ENCODE peak calls at places on chromosome 13, in four cellular contexts. G is H1, F is GM12878, U is HepG2. X is an unnamed sample.
A peak's percentile ranks its signal among the peaks of the same experiment; 100 is the strongest.

GRCh38 chr13:29429496-29429895 is 166.0 kb downstream of the SLC7A1 start:
- DNase-seq in U (no peak), F (no peak), G (no peak), X (no peak)

GRCh38 chr13:98315466-98315865 is 138.4 kb upstream of the RNF113B start:
- DNase-seq in U (no peak), F (no peak), G (no peak), X (no peak)

GRCh38 chr13:73168226-73168992 is 109.6 kb downstream of the KLF5 start:
- DNase-seq in G (no peak), U (no peak), F (no peak), X (no peak)

GRCh38 chr13:50082426-50083283 is 67.4 kb downstream of the KCNRG start:
- DNase-seq in U (peak; percentile 94), F (peak; percentile 62), G (no peak), X (peak; percentile 79)

GRCh38 chr13:110134801-110135200 is 172.2 kb downstream of the COL4A1 start:
- DNase-seq in G (no peak), F (no peak), U (no peak), X (no peak)

GRCh38 chr13:93182406-93182805 is 44.2 kb upstream of the GPC6 start:
- DNase-seq in G (no peak), U (no peak), F (no peak), X (no peak)

GRCh38 chr13:95536629-95537241 is 15.8 kb upstream of the CLDN10 start:
- DNase-seq in G (no peak), U (no peak), F (no peak), X (peak; percentile 15)

GRCh38 chr13:48531416-48532145 is 1.3 kb downstream of the RCBTB2 start:
- DNase-seq in G (no peak), F (peak; percentile 38), U (peak; percentile 13), X (no peak)

GRCh38 chr13:101190337-101190736 is 226.0 kb downstream of the NALCN start:
- DNase-seq in G (no peak), F (no peak), U (no peak), X (no peak)

GRCh38 chr13:28268800-28269223 is 130.5 kb downstream of the PAN3 start:
- DNase-seq in U (no peak), G (no peak), F (peak; percentile 94), X (no peak)

GRCh38 chr13:78625384-78625783 is 22.0 kb upstream of the POU4F1 start:
- DNase-seq in U (no peak), F (no peak), G (no peak), X (no peak)

GRCh38 chr13:71829542-71829941 is 37.5 kb downstream of the DACH1 start:
- DNase-seq in G (no peak), F (no peak), U (no peak), X (no peak)

GRCh38 chr13:18947376-18947977 is 234.1 kb downstream of the TUBA3C start:
- DNase-seq in G (no peak), U (no peak), F (no peak), X (no peak)

GRCh38 chr13:29474991-29475390 is 120.5 kb downstream of the SLC7A1 start:
- DNase-seq in F (no peak), G (no peak), U (no peak), X (no peak)

GRCh38 chr13:109610517-109610916 is 175.9 kb downstream of the IRS2 start:
- DNase-seq in F (no peak), U (no peak), G (peak; percentile 9), X (peak; percentile 3)

GRCh38 chr13:64471916-64472315 is 2758.2 kb downstream of the PCDH9 start:
- DNase-seq in F (no peak), U (peak; percentile 15), G (no peak), X (peak; percentile 8)

GRCh38 chr13:26679411-26679810 is 81.2 kb downstream of the GPR12 start:
- DNase-seq in U (no peak), G (no peak), F (no peak), X (no peak)

GRCh38 chr13:93226623-93227279 is at the start of gene GPC6:
- DNase-seq in U (peak; percentile 79), G (no peak), F (no peak), X (no peak)

GRCh38 chr13:77829963-77830362 is 88.7 kb downstream of the EDNRB start:
- DNase-seq in U (no peak), F (no peak), G (no peak), X (no peak)

GRCh38 chr13:38826182-38826813 is 139.4 kb downstream of the FREM2 start:
- DNase-seq in G (no peak), F (no peak), U (no peak), X (no peak)

GRCh38 chr13:58376775-58377174 is 745.2 kb downstream of the PCDH17 start:
- DNase-seq in U (no peak), G (no peak), F (peak; percentile 7), X (no peak)

GRCh38 chr13:26017196-26017921 is 34.5 kb downstream of the SHISA2 start:
- DNase-seq in G (no peak), U (no peak), F (no peak), X (no peak)

GRCh38 chr13:96346846-96347367 is 257.0 kb downstream of the HS6ST3 start:
- DNase-seq in F (no peak), U (no peak), G (no peak), X (no peak)

GRCh38 chr13:79225487-79226232 is 180.4 kb downstream of the RBM26 start:
- DNase-seq in U (no peak), G (no peak), F (no peak), X (no peak)

GRCh38 chr13:77532983-77533382 is 2.5 kb upstream of the SCEL start:
- DNase-seq in G (no peak), U (no peak), F (no peak), X (no peak)

GRCh38 chr13:68076046-68076445 is 845.9 kb upstream of the PCDH9 start:
- DNase-seq in F (no peak), G (no peak), U (no peak), X (no peak)

GRCh38 chr13:111398196-111398595 is 77.8 kb downstream of the TEX29 start:
- DNase-seq in F (no peak), U (no peak), G (no peak), X (no peak)
- TF ChIP-seq YY1 in F (no peak), U (no peak), G (no peak), X (no peak)

GRCh38 chr13:105272660-105273631 is 1262.5 kb downstream of the EFNB2 start:
- DNase-seq in U (no peak), F (no peak), G (no peak), X (no peak)
- H2AFZ ChIP-seq in U (no peak overlapping the region), F (no peak overlapping the region), G (no peak overlapping the region), X (no peak overlapping the region)

DNA sequence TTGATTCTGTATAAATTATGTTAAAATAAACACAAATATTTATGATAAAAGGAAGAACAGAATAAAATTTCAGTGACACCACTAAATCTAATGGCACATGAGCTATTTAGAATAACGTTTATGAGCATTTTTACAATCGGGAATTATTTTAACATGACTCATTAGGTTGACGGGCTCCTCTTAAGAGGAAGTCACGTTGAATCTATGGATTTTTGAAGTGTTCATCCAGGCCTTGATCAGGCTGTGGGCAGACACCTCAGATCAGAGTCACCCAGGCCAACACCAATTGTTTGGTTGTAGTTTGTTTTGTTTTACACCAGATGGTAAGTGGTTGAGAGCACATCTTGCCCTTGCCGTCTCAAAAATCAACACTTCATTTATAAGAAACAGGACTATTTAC is 257.8 kb downstream of the FOXO1 start:
- DNase-seq in F (no peak), U (no peak), G (no peak), X (peak; percentile 40)
- TF ChIP-seq CEBPB in F (no peak), U (no peak), G (no peak), X (no peak)

DNA sequence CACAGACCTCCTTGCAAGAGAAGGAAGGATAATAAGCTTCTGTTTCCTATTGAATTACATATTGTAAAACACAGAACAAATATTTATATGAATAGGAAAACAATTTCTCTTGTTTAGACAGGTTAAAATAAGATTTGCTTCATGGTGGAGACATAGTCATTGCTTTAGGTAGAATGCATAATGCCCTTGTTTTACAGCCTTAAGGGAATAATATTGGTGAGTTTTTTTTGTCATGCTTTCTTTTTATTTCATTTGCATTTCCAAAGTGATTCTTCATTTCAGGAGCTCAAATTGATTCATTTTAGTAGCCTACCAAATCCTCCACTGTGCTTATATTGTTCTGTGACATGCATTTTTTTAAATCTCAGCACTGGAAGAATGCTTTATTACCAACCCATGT is 690.7 kb downstream of the OLFM4 start:
- DNase-seq in G (no peak), U (no peak), F (no peak), X (no peak)
- TF ChIP-seq YY1 in G (no peak), U (no peak), F (no peak), X (no peak)

GRCh38 chr13:102805680-102806079 is 6.8 kb downstream of the BIVM start:
- DNase-seq in F (no peak), G (no peak), U (no peak), X (no peak)

GRCh38 chr13:102812616-102813287 is 13.8 kb downstream of the BIVM start:
- DNase-seq in U (no peak), G (no peak), F (no peak), X (no peak)

GRCh38 chr13:102807699-102808098 is 8.8 kb downstream of the BIVM start:
- DNase-seq in G (no peak), F (no peak), U (no peak), X (no peak)
- H2AFZ ChIP-seq in G (no peak overlapping the region), F (no peak overlapping the region), U (no peak overlapping the region), X (no peak overlapping the region)

DNA sequence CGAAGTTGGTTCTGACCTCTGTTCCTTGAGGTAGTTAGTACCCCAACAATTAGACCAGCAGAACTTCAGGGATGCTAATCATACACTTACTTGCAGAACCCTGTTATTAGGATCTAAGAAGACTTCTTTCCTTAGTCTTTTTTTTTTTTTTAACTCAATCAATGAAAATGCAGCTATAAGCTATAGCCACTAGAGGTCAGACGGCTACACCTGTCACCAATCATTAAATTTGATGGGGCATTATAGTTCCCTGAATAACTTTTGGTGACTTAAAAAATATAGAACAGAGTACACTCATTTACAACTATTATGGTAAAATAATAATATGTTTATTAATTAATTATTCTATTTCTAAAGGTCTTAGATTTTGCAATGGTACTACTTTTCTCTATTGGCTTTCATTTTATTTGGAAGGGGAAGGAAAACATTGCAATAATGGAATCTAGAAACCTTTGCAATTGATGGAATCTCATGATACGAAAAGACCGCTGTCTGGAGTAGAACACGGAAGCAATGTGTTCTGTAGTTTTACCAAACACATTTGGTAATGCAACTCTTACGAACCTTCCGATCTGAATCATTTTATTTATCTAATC is 483.2 kb downstream of the DIAPH3 start:
- DNase-seq in G (no peak), U (no peak), F (no peak), X (peak; percentile 7)
- TF ChIP-seq CEBPB in G (no peak), U (no peak), F (no peak), X (no peak)

GRCh38 chr13:32407854-32408253 is 20.1 kb downstream of the N4BP2L1 start:
- DNase-seq in F (no peak), U (no peak), G (no peak), X (no peak)

GRCh38 chr13:32408999-32409313 is 19.0 kb downstream of the N4BP2L1 start:
- DNase-seq in G (no peak), U (no peak), F (no peak), X (no peak)

GRCh38 chr13:32413284-32413683 is 14.6 kb downstream of the N4BP2L1 start:
- DNase-seq in F (no peak), U (no peak), G (no peak), X (no peak)

GRCh38 chr13:32408296-32408998 is 19.5 kb downstream of the N4BP2L1 start:
- DNase-seq in U (no peak), G (no peak), F (no peak), X (no peak)

GRCh38 chr13:32409561-32410440 is 18.1 kb downstream of the N4BP2L1 start:
- DNase-seq in U (no peak), G (no peak), F (no peak), X (no peak)
- TF ChIP-seq YY1 in U (no peak), G (peak; percentile 3), F (no peak), X (no peak)

X was measured in HCT116.